ENCODE peak calls at places on chromosomes 5 and 9, in six cellular contexts. One of them, this sample, is unnamed.
A peak's percentile ranks its signal among the peaks of the same experiment; 100 is the strongest.

GRCh38 chr5:110665184-110665726 is 61.2 kb downstream of the TMEM232 start:
- DNase-seq in A673: no peak
- DNase-seq in GM23338: no peak
- DNase-seq in uterus: no peak
- DNase-seq in RWPE2: no peak
- DNase-seq in cardiac muscle cell: no peak
- DNase-seq in this sample: no peak

GRCh38 chr5:329758-330149 is 8.2 kb downstream of the AHRR start:
- DNase-seq in A673: no peak
- DNase-seq in GM23338: no peak
- DNase-seq in uterus: no peak
- DNase-seq in RWPE2: no peak
- DNase-seq in cardiac muscle cell: no peak
- DNase-seq in this sample: no peak

GRCh38 chr5:156328176-156328575 is 1.2 kb downstream of the SGCD start:
- DNase-seq in A673: no peak
- DNase-seq in GM23338: no peak
- DNase-seq in uterus: no peak
- DNase-seq in RWPE2: no peak
- DNase-seq in cardiac muscle cell: no peak
- DNase-seq in this sample: no peak

GRCh38 chr9:33750839-33751339 is 44.5 kb upstream of the PRSS3 start:
- DNase-seq in A673: no peak
- DNase-seq in GM23338: peak; percentile 22
- DNase-seq in uterus: no peak
- DNase-seq in RWPE2: no peak
- DNase-seq in cardiac muscle cell: peak; percentile 4
- DNase-seq in this sample: no peak

GRCh38 chr9:121708768-121709488 is 57.5 kb downstream of the DAB2IP start:
- DNase-seq in A673: no peak
- DNase-seq in GM23338: peak; percentile 60
- DNase-seq in uterus: no peak
- DNase-seq in RWPE2: no peak
- DNase-seq in cardiac muscle cell: no peak
- DNase-seq in this sample: peak; percentile 70

GRCh38 chr5:113205323-113205722 is 228.7 kb downstream of the DCP2 start:
- DNase-seq in A673: no peak
- DNase-seq in GM23338: no peak
- DNase-seq in uterus: no peak
- DNase-seq in RWPE2: no peak
- DNase-seq in cardiac muscle cell: peak; percentile 39
- DNase-seq in this sample: no peak

GRCh38 chr5:158718738-158719505 is 380.8 kb downstream of the EBF1 start:
- DNase-seq in A673: no peak
- DNase-seq in GM23338: no peak
- DNase-seq in uterus: no peak
- DNase-seq in RWPE2: no peak
- DNase-seq in cardiac muscle cell: peak; percentile 73
- DNase-seq in this sample: no peak

GRCh38 chr9:126474201-126474765 is 139.4 kb upstream of the LMX1B start:
- DNase-seq in A673: no peak
- DNase-seq in GM23338: no peak
- DNase-seq in uterus: no peak
- DNase-seq in RWPE2: no peak
- DNase-seq in cardiac muscle cell: peak; percentile 33
- DNase-seq in this sample: no peak

GRCh38 chr9:135504262-135505229 is 4.1 kb downstream of the MRPS2 start:
- DNase-seq in A673: peak; percentile 73
- DNase-seq in GM23338: peak; percentile 82
- DNase-seq in uterus: peak; percentile 40
- DNase-seq in RWPE2: peak; percentile 66
- DNase-seq in cardiac muscle cell: peak; percentile 79
- DNase-seq in this sample: peak; percentile 58

GRCh38 chr5:35136386-35136785 is 88.6 kb upstream of the AGXT2 start:
- DNase-seq in A673: peak; percentile 57
- DNase-seq in GM23338: no peak
- DNase-seq in uterus: no peak
- DNase-seq in RWPE2: no peak
- DNase-seq in cardiac muscle cell: peak; percentile 61
- DNase-seq in this sample: no peak

GRCh38 chr5:73908440-73908839 is 282.4 kb downstream of the ARHGEF28 start:
- DNase-seq in A673: peak; percentile 70
- DNase-seq in GM23338: no peak
- DNase-seq in uterus: no peak
- DNase-seq in RWPE2: no peak
- DNase-seq in cardiac muscle cell: peak; percentile 46
- DNase-seq in this sample: no peak

GRCh38 chr5:175706499-175706898 is 48.6 kb downstream of the HRH2 start:
- DNase-seq in A673: no peak
- DNase-seq in GM23338: no peak
- DNase-seq in uterus: no peak
- DNase-seq in RWPE2: peak; percentile 46
- DNase-seq in cardiac muscle cell: no peak
- DNase-seq in this sample: no peak

GRCh38 chr9:87872079-87872624 is 10.5 kb upstream of the SPATA31E1 start:
- DNase-seq in A673: no peak
- DNase-seq in GM23338: no peak
- DNase-seq in uterus: no peak
- DNase-seq in RWPE2: no peak
- DNase-seq in cardiac muscle cell: peak; percentile 41
- DNase-seq in this sample: peak; percentile 78

GRCh38 chr5:147051193-147051592 is 172.6 kb upstream of the PPP2R2B start:
- DNase-seq in A673: peak; percentile 5
- DNase-seq in GM23338: no peak
- DNase-seq in uterus: no peak
- DNase-seq in RWPE2: no peak
- DNase-seq in cardiac muscle cell: peak; percentile 1
- DNase-seq in this sample: no peak

GRCh38 chr5:126414874-126415502 is 8.2 kb upstream of the GRAMD2B start:
- DNase-seq in A673: no peak
- DNase-seq in GM23338: no peak
- DNase-seq in uterus: peak; percentile 79
- DNase-seq in RWPE2: no peak
- DNase-seq in cardiac muscle cell: peak; percentile 89
- DNase-seq in this sample: no peak

GRCh38 chr5:7745882-7746735 is 104.8 kb downstream of the CFAP90 start:
- DNase-seq in A673: peak; percentile 73
- DNase-seq in GM23338: peak; percentile 96
- DNase-seq in uterus: peak; percentile 69
- DNase-seq in RWPE2: no peak
- DNase-seq in cardiac muscle cell: peak; percentile 80
- DNase-seq in this sample: peak; percentile 51

GRCh38 chr5:66743344-66743743 is 147.2 kb downstream of the MAST4 start:
- DNase-seq in A673: no peak
- DNase-seq in GM23338: no peak
- DNase-seq in uterus: no peak
- DNase-seq in RWPE2: no peak
- DNase-seq in cardiac muscle cell: no peak
- DNase-seq in this sample: no peak

GRCh38 chr9:69898714-69899209 is 78.1 kb downstream of the CFAP95 start:
- DNase-seq in A673: peak; percentile 82
- DNase-seq in GM23338: no peak
- DNase-seq in uterus: no peak
- DNase-seq in RWPE2: no peak
- DNase-seq in cardiac muscle cell: peak; percentile 64
- DNase-seq in this sample: no peak

GRCh38 chr5:138653502-138653901 is 78.3 kb upstream of the HSPA9 start:
- DNase-seq in A673: no peak
- DNase-seq in GM23338: peak; percentile 46
- DNase-seq in uterus: no peak
- DNase-seq in RWPE2: no peak
- DNase-seq in cardiac muscle cell: peak; percentile 39
- DNase-seq in this sample: peak; percentile 62

GRCh38 chr9:16555802-16556201 is 314.7 kb downstream of the BNC2 start:
- DNase-seq in A673: no peak
- DNase-seq in GM23338: no peak
- DNase-seq in uterus: no peak
- DNase-seq in RWPE2: no peak
- DNase-seq in cardiac muscle cell: no peak
- DNase-seq in this sample: no peak

GRCh38 chr9:126499005-126499910 is 114.5 kb upstream of the LMX1B start:
- DNase-seq in A673: peak; percentile 62
- DNase-seq in GM23338: peak; percentile 68
- DNase-seq in uterus: peak; percentile 36
- DNase-seq in RWPE2: peak; percentile 42
- DNase-seq in cardiac muscle cell: peak; percentile 45
- DNase-seq in this sample: peak; percentile 66

GRCh38 chr5:175059687-175060194 is 335.4 kb downstream of the MSX2 start:
- DNase-seq in A673: peak; percentile 24
- DNase-seq in GM23338: peak; percentile 92
- DNase-seq in uterus: no peak
- DNase-seq in RWPE2: no peak
- DNase-seq in cardiac muscle cell: no peak
- DNase-seq in this sample: peak; percentile 90

GRCh38 chr9:129306318-129306973 is 128.4 kb upstream of the IER5L start:
- DNase-seq in A673: no peak
- DNase-seq in GM23338: no peak
- DNase-seq in uterus: no peak
- DNase-seq in RWPE2: peak; percentile 20
- DNase-seq in cardiac muscle cell: no peak
- DNase-seq in this sample: peak; percentile 7

GRCh38 chr5:1511651-1512540 is 11.9 kb downstream of the LPCAT1 start:
- DNase-seq in A673: peak; percentile 49
- DNase-seq in GM23338: no peak
- DNase-seq in uterus: peak; percentile 8
- DNase-seq in RWPE2: peak; percentile 77
- DNase-seq in cardiac muscle cell: peak; percentile 25
- DNase-seq in this sample: peak; percentile 37

GRCh38 chr9:120924698-120925534 is 1.7 kb downstream of the TRAF1 start:
- DNase-seq in A673: no peak
- DNase-seq in GM23338: no peak
- DNase-seq in uterus: no peak
- DNase-seq in RWPE2: no peak
- DNase-seq in cardiac muscle cell: no peak
- DNase-seq in this sample: no peak

GRCh38 chr5:172115541-172115982 is 72.5 kb downstream of the STK10 start:
- DNase-seq in A673: no peak
- DNase-seq in GM23338: no peak
- DNase-seq in uterus: no peak
- DNase-seq in RWPE2: no peak
- DNase-seq in cardiac muscle cell: no peak
- DNase-seq in this sample: no peak

GRCh38 chr5:172110921-172111873 is 76.8 kb downstream of the STK10 start:
- DNase-seq in A673: no peak
- DNase-seq in GM23338: peak; percentile 28
- DNase-seq in uterus: no peak
- DNase-seq in RWPE2: no peak
- DNase-seq in cardiac muscle cell: peak; percentile 63
- DNase-seq in this sample: no peak

GRCh38 chr5:172117977-172118701 is 69.9 kb downstream of the STK10 start:
- DNase-seq in A673: no peak
- DNase-seq in GM23338: no peak
- DNase-seq in uterus: no peak
- DNase-seq in RWPE2: no peak
- DNase-seq in cardiac muscle cell: no peak
- DNase-seq in this sample: no peak

GRCh38 chr5:172113036-172113435 is 75.0 kb downstream of the STK10 start:
- DNase-seq in A673: no peak
- DNase-seq in GM23338: no peak
- DNase-seq in uterus: no peak
- DNase-seq in RWPE2: no peak
- DNase-seq in cardiac muscle cell: no peak
- DNase-seq in this sample: no peak

GRCh38 chr5:172114875-172115422 is 73.1 kb downstream of the STK10 start:
- DNase-seq in A673: no peak
- DNase-seq in GM23338: peak; percentile 32
- DNase-seq in uterus: no peak
- DNase-seq in RWPE2: no peak
- DNase-seq in cardiac muscle cell: no peak
- DNase-seq in this sample: no peak
- H3K4me3 ChIP-seq in A673: no peak overlapping the region
- H3K4me3 ChIP-seq in GM23338: no peak overlapping the region
- H3K4me3 ChIP-seq in uterus: no peak overlapping the region
- H3K4me3 ChIP-seq in RWPE2: no peak overlapping the region
- H3K4me3 ChIP-seq in cardiac muscle cell: no peak overlapping the region
- H3K4me3 ChIP-seq in this sample: no peak overlapping the region

GRCh38 chr9:95085861-95086563 is 231.5 kb downstream of the FANCC start:
- DNase-seq in A673: no peak
- DNase-seq in GM23338: no peak
- DNase-seq in uterus: peak; percentile 30
- DNase-seq in RWPE2: no peak
- DNase-seq in cardiac muscle cell: no peak
- DNase-seq in this sample: peak; percentile 33
- H3K27ac ChIP-seq in A673: no peak overlapping the region
- H3K27ac ChIP-seq in GM23338: no peak overlapping the region
- H3K27ac ChIP-seq in uterus: peak overlapping the region; percentile 40
- H3K27ac ChIP-seq in RWPE2: no peak overlapping the region
- H3K27ac ChIP-seq in cardiac muscle cell: peak overlapping the region; percentile 81
- H3K27ac ChIP-seq in this sample: peak overlapping the region; percentile 96

GRCh38 chr5:75335952-75336624 is 932 bp upstream of the HMGCR start:
- DNase-seq in A673: peak; percentile 88
- DNase-seq in GM23338: peak; percentile 62
- DNase-seq in uterus: peak; percentile 33
- DNase-seq in RWPE2: no peak
- DNase-seq in cardiac muscle cell: peak; percentile 89
- DNase-seq in this sample: no peak

GRCh38 chr5:75330404-75330803 is 6.6 kb upstream of the HMGCR start:
- DNase-seq in A673: no peak
- DNase-seq in GM23338: no peak
- DNase-seq in uterus: no peak
- DNase-seq in RWPE2: no peak
- DNase-seq in cardiac muscle cell: no peak
- DNase-seq in this sample: no peak

GRCh38 chr5:75336625-75337336 is at the start of gene HMGCR:
- DNase-seq in A673: peak; percentile 99
- DNase-seq in GM23338: peak; percentile 99
- DNase-seq in uterus: peak; percentile 98
- DNase-seq in RWPE2: peak; percentile 100
- DNase-seq in cardiac muscle cell: peak; percentile 100
- DNase-seq in this sample: peak; percentile 99

GRCh38 chr5:75335486-75335885 is 1.5 kb upstream of the HMGCR start:
- DNase-seq in A673: no peak
- DNase-seq in GM23338: no peak
- DNase-seq in uterus: no peak
- DNase-seq in RWPE2: no peak
- DNase-seq in cardiac muscle cell: no peak
- DNase-seq in this sample: no peak

GRCh38 chr5:75331095-75332090 is 5.6 kb upstream of the HMGCR start:
- DNase-seq in A673: no peak
- DNase-seq in GM23338: peak; percentile 32
- DNase-seq in uterus: no peak
- DNase-seq in RWPE2: no peak
- DNase-seq in cardiac muscle cell: no peak
- DNase-seq in this sample: no peak
- TF ChIP-seq CTCF in A673: peak; percentile 27
- TF ChIP-seq CTCF in GM23338: peak; percentile 24
- TF ChIP-seq CTCF in uterus: no peak
- TF ChIP-seq CTCF in RWPE2: peak; percentile 9
- TF ChIP-seq CTCF in cardiac muscle cell: no peak
- TF ChIP-seq CTCF in this sample: no peak

DNA sequence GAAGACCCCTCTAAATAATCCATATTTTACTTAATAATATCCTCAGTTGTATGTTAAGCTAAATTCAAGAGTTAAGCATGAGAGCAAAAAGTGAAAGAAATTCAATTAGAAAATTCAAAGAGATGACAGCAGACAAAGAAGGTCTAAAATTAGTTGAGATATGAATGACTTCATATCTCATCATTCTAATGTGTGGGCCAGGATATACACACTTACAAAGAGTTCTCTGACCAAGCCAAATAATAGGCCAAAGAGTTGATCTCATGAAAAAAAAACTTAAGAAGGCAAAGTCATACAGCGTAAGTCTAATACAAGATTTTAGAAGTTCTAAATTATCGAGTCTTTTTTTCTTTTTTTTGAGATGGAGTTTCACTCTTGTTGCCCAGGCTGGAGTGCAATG is 87.7 kb upstream of the PLPP1 start:
- DNase-seq in A673: no peak
- DNase-seq in GM23338: no peak
- DNase-seq in uterus: no peak
- DNase-seq in RWPE2: no peak
- DNase-seq in cardiac muscle cell: no peak
- DNase-seq in this sample: no peak
- H3K4me3 ChIP-seq in A673: no peak overlapping the region
- H3K4me3 ChIP-seq in GM23338: no peak overlapping the region
- H3K4me3 ChIP-seq in uterus: no peak overlapping the region
- H3K4me3 ChIP-seq in RWPE2: no peak overlapping the region
- H3K4me3 ChIP-seq in cardiac muscle cell: no peak overlapping the region
- H3K4me3 ChIP-seq in this sample: no peak overlapping the region